ENCODE peak calls at places on chromosomes 6 and 20, in eight cellular contexts. W is bronchial epithelial cell, D is adrenal gland, C is GM13977, F is mammary epithelial cell, G is neural progenitor cell, S is glutamatergic neuron, Y is sigmoid colon. A is an unnamed sample.

GRCh38 chr6:34914358-34914757 is 25.3 kb downstream of the ANKS1A start:
- DNase-seq in C (no peak), G (no peak), Y (no peak), D (no peak), S (no peak), W (no peak), F (no peak), A (no peak)

GRCh38 chr6:31948753-31949413 is 3.0 kb downstream of the CFB start:
- DNase-seq in D (no peak), G (no peak), W (peak; percentile 47), S (no peak), F (peak; percentile 67), Y (no peak), C (no peak), A (no peak)

GRCh38 chr6:19668710-19669109 is 168.5 kb upstream of the ID4 start:
- DNase-seq in W (no peak), S (no peak), C (no peak), D (no peak), F (no peak), Y (no peak), G (no peak), A (no peak)

GRCh38 chr6:154653385-154653784 is 79.8 kb upstream of the SCAF8 start:
- DNase-seq in C (no peak), F (peak; percentile 5), S (no peak), G (no peak), D (no peak), Y (no peak), W (no peak), A (no peak)

GRCh38 chr20:19830351-19830750 is 72.3 kb downstream of the RIN2 start:
- DNase-seq in Y (no peak), S (no peak), D (no peak), F (peak; percentile 55), C (no peak), G (no peak), W (no peak), A (no peak)

GRCh38 chr6:158669145-158670035 is 19.5 kb downstream of the SYTL3 start:
- DNase-seq in Y (no peak), D (no peak), F (peak; percentile 76), S (no peak), C (no peak), W (peak; percentile 78), G (no peak), A (no peak)

GRCh38 chr6:163416640-163417253 is 2.2 kb downstream of the QKI start:
- DNase-seq in W (peak; percentile 82), G (peak; percentile 70), S (no peak), Y (peak; percentile 71), C (no peak), D (no peak), F (peak; percentile 79), A (no peak)

GRCh38 chr6:111769365-111770127 is 103.7 kb downstream of the FYN start:
- DNase-seq in W (no peak), D (no peak), S (no peak), Y (no peak), G (no peak), C (no peak), F (no peak), A (no peak)

GRCh38 chr6:109978174-109979032 is at the start of gene GPR6:
- DNase-seq in G (peak; percentile 96), C (peak; percentile 78), Y (no peak), S (peak; percentile 85), F (peak; percentile 57), D (peak; percentile 69), W (peak; percentile 28), A (no peak)

GRCh38 chr6:147382945-147383554 is 125.4 kb upstream of the SAMD5 start:
- DNase-seq in Y (no peak), D (no peak), G (peak; percentile 31), W (peak; percentile 34), F (peak; percentile 19), C (no peak), S (no peak), A (no peak)

GRCh38 chr20:9686866-9687265 is 152.0 kb downstream of the PAK5 start:
- DNase-seq in W (no peak), Y (no peak), F (no peak), D (no peak), C (no peak), G (peak; percentile 20), S (no peak), A (no peak)

GRCh38 chr6:29887330-29887818 is 55.0 kb upstream of the HLA-A start:
- DNase-seq in G (peak; percentile 34), D (peak; percentile 58), S (no peak), F (peak; percentile 55), Y (peak; percentile 84), W (no peak), C (peak; percentile 59), A (no peak)

GRCh38 chr6:35359346-35359743 is 17.0 kb downstream of the PPARD start:
- DNase-seq in S (no peak), W (no peak), C (no peak), F (no peak), D (no peak), G (no peak), Y (peak; percentile 24), A (no peak)

GRCh38 chr6:43855247-43855646 is 85.2 kb downstream of the VEGFA start:
- DNase-seq in C (peak; percentile 45), D (no peak), S (no peak), F (no peak), W (no peak), Y (no peak), G (no peak), A (no peak)

GRCh38 chr6:33199687-33200233 is 705 bp downstream of the RXRB start:
- DNase-seq in G (peak; percentile 92), F (peak; percentile 59), C (peak; percentile 86), D (peak; percentile 83), S (no peak), W (peak; percentile 38), Y (peak; percentile 86), A (no peak)

GRCh38 chr6:16966821-16967817 is 134.7 kb upstream of the STMND1 start:
- DNase-seq in W (no peak), Y (no peak), F (no peak), C (no peak), S (no peak), D (peak; percentile 64), G (no peak), A (no peak)

GRCh38 chr6:24827162-24827561 is 28.4 kb upstream of the ARMH2 start:
- DNase-seq in S (no peak), G (peak; percentile 10), C (no peak), Y (no peak), W (peak; percentile 80), D (no peak), F (peak; percentile 76), A (no peak)
- TF ChIP-seq CTCF in S (no peak), G (no peak), C (no peak), Y (no peak), W (peak; percentile 21), D (no peak), F (no peak), A (no peak)

DNA sequence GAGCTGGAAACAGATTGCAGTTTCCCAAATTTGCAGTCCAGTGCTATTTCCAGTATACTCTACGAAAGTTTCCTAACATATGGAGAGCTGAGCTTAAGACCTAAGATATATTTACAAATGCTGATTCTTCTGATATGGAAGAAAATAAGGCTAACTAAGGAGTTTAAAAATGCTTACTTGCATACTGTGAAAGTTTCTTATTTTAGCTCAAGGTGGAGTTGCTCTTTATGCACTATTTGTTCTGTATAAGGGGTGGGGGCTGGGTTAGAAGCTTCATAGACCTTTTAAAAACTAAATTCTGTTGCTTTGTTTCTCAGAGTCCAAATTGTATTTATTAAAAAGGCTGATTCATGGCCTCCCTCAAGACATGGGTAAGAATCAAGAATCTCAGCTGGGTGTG is 7.5 kb downstream of the CD109 start:
- DNase-seq in F (no peak), W (no peak), G (no peak), S (no peak), D (no peak), Y (no peak), C (no peak), A (no peak)
- TF ChIP-seq CTCF in F (no peak), W (no peak), G (no peak), S (no peak), D (no peak), Y (no peak), C (no peak), A (no peak)

DNA sequence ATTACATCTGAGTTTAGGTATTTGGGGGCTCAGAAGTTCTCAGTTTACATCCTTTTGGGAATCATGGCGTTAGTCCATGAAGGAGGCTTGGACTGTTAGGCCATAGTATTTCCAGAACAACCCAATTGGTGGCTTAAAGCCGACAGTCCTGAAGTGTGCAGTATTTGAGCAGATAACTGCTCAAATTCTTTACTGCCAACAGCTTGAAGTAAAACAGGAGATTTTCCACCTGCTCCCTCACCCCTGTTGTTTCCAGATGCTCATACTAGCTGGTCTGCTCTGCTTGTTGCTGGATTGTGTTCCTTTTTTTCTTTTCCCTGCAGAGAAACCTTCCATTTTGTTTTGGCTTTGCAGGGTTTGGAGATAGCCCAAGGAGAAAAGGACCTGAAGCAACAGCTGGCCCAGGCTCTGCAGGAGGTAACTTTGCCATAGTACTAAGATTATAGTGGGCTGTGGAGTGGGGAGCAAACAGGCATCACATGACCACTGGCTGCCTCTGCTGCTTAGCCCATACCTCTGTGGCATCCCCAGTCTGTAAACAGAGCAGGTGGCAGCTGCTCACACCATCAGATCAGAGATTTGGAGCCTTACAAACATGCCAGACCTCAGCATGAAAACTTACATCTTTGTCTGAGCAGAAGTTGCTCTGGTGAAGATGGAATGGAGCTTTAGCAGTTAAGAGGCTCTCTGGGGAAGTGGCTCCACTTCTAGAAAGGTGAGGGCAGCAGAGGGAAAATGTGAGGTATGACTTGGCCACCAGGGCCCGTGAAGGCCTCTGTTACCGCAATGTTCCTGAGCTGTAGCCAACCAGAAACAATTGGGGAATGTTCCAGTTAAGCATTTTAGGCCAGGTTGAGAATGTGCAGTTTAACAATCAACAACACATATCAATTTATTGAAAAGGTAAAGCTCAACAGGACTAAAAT is 17.6 kb downstream of the RNF8 start:
- DNase-seq in F (no peak), G (no peak), W (no peak), D (no peak), C (no peak), Y (no peak), S (no peak), A (no peak)
- TF ChIP-seq CTCF in F (no peak), G (no peak), W (no peak), D (no peak), C (no peak), Y (no peak), S (no peak), A (no peak)

GRCh38 chr6:1609662-1610496 is at the start of gene FOXC1:
- DNase-seq in D (peak; percentile 89), F (peak; percentile 93), C (peak; percentile 94), W (peak; percentile 82), Y (peak; percentile 86), S (peak; percentile 78), G (peak; percentile 91), A (peak; percentile 64)

GRCh38 chr6:1610497-1611321 is 994 bp downstream of the FOXC1 start:
- DNase-seq in C (peak; percentile 64), D (no peak), Y (peak; percentile 71), F (peak; percentile 54), G (peak; percentile 33), W (peak; percentile 20), S (peak; percentile 40), A (no peak)

GRCh38 chr6:1612386-1612893 is 2.7 kb downstream of the FOXC1 start:
- DNase-seq in D (no peak), C (no peak), W (no peak), S (no peak), Y (no peak), G (no peak), F (peak; percentile 32), A (no peak)

GRCh38 chr6:1611572-1612385 is 2.1 kb downstream of the FOXC1 start:
- DNase-seq in S (no peak), F (peak; percentile 47), C (peak; percentile 54), G (peak; percentile 56), W (peak; percentile 27), Y (no peak), D (no peak), A (no peak)

DNA sequence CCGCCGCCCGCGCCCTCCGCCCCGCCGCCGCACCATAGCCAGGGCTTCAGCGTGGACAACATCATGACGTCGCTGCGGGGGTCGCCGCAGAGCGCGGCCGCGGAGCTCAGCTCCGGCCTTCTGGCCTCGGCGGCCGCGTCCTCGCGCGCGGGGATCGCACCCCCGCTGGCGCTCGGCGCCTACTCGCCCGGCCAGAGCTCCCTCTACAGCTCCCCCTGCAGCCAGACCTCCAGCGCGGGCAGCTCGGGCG is 1.5 kb downstream of the FOXC1 start:
- DNase-seq in W (no peak), C (peak; percentile 73), F (peak; percentile 13), G (peak; percentile 76), S (peak; percentile 66), D (no peak), Y (no peak), A (no peak)
- TF ChIP-seq CTCF in W (peak; percentile 47), C (peak; percentile 45), F (peak; percentile 4), G (peak; percentile 24), S (no peak), D (no peak), Y (no peak), A (no peak)